ENCODE peak calls at places on chromosomes 12 and 14, in seven cellular contexts. S is HuH-7.5, G is cardiac muscle cell, I is GM10248, F is NCI-H446, T is SW480, V is tibial nerve. M is an unnamed sample.

GRCh38 chr14:61212546-61212945 is 68.6 kb downstream of the TMEM30B start:
- DNase-seq in S (no peak), G (no peak), I (no peak), F (no peak), T (no peak), V (no peak), M (no peak)

GRCh38 chr14:96225745-96226151 is 21.1 kb downstream of the BDKRB2 start:
- DNase-seq in S (no peak), G (peak; percentile 55), I (no peak), F (no peak), T (peak; percentile 30), V (no peak), M (no peak)

GRCh38 chr12:86675197-86675596 is 419.0 kb upstream of the MGAT4C start:
- DNase-seq in S (no peak), G (no peak), I (no peak), F (no peak), T (no peak), V (no peak), M (no peak)

GRCh38 chr12:108691995-108692808 is 39.1 kb downstream of the CORO1C start:
- DNase-seq in S (no peak), G (peak; percentile 71), I (no peak), F (peak; percentile 59), T (peak; percentile 24), V (no peak), M (peak; percentile 69)

GRCh38 chr14:89357655-89358297 is 59.3 kb downstream of the FOXN3 start:
- DNase-seq in S (no peak), G (no peak), I (no peak), F (no peak), T (no peak), V (no peak), M (no peak)

GRCh38 chr12:49098035-49098451 is 3.4 kb upstream of the DHH start:
- DNase-seq in S (peak; percentile 79), G (peak; percentile 69), I (peak; percentile 69), F (peak; percentile 36), T (no peak), V (no peak), M (peak; percentile 72)

GRCh38 chr12:88247241-88247643 is 105.1 kb downstream of the TMTC3 start:
- DNase-seq in S (no peak), G (no peak), I (no peak), F (no peak), T (no peak), V (no peak), M (no peak)

GRCh38 chr12:107635139-107635538 is 50.5 kb upstream of the PWP1 start:
- DNase-seq in S (no peak), G (peak; percentile 28), I (no peak), F (no peak), T (no peak), V (no peak), M (no peak)

GRCh38 chr12:7217475-7218069 is 28.1 kb downstream of the PEX5 start:
- DNase-seq in S (no peak), G (no peak), I (no peak), F (no peak), T (no peak), V (no peak), M (no peak)

GRCh38 chr12:121939190-121939589 is 20.8 kb downstream of the CFAP251 start:
- DNase-seq in S (no peak), G (no peak), I (no peak), F (no peak), T (peak; percentile 72), V (no peak), M (peak; percentile 40)

GRCh38 chr12:113766880-113767878 is 198.9 kb downstream of the RBM19 start:
- DNase-seq in S (no peak), G (no peak), I (no peak), F (no peak), T (peak; percentile 65), V (no peak), M (no peak)

GRCh38 chr12:92244036-92244435 is 98.4 kb upstream of the BTG1 start:
- DNase-seq in S (no peak), G (peak; percentile 8), I (no peak), F (peak; percentile 8), T (no peak), V (no peak), M (no peak)

GRCh38 chr12:15662303-15662980 is 126.7 kb downstream of the EPS8 start:
- DNase-seq in S (no peak), G (no peak), I (no peak), F (no peak), T (peak; percentile 6), V (no peak), M (no peak)

GRCh38 chr14:86574026-86574777 is 1044.3 kb downstream of the FLRT2 start:
- DNase-seq in S (no peak), G (no peak), I (no peak), F (no peak), T (no peak), V (no peak), M (no peak)

GRCh38 chr14:64625363-64626232 is 75.8 kb downstream of the PPP1R36 start:
- DNase-seq in S (no peak), G (no peak), I (no peak), F (no peak), T (no peak), V (no peak), M (no peak)

GRCh38 chr14:85535316-85535715 is 5.4 kb downstream of the FLRT2 start:
- DNase-seq in S (no peak), G (no peak), I (no peak), F (no peak), T (no peak), V (no peak), M (no peak)

GRCh38 chr12:9869307-9870161 is at the start of gene CLEC2B:
- DNase-seq in S (no peak), G (no peak), I (peak; percentile 16), F (no peak), T (peak; percentile 33), V (no peak), M (peak; percentile 43)

GRCh38 chr12:95169368-95169767 is 47.9 kb downstream of the FGD6 start:
- DNase-seq in S (peak; percentile 22), G (no peak), I (no peak), F (no peak), T (peak; percentile 80), V (no peak), M (no peak)

GRCh38 chr14:35366048-35366428 is 38.5 kb downstream of the NFKBIA start:
- DNase-seq in S (no peak), G (no peak), I (no peak), F (no peak), T (no peak), V (no peak), M (no peak)

GRCh38 chr14:94558842-94559241 is 2.4 kb upstream of the SERPINA4 start:
- DNase-seq in S (no peak), G (no peak), I (no peak), F (no peak), T (no peak), V (no peak), M (no peak)

GRCh38 chr14:57199911-57200310 is 68.8 kb downstream of the EXOC5 start:
- DNase-seq in S (no peak), G (no peak), I (no peak), F (no peak), T (no peak), V (no peak), M (no peak)

GRCh38 chr14:64572721-64573508 is 23.2 kb downstream of the PPP1R36 start:
- DNase-seq in S (no peak), G (no peak), I (no peak), F (no peak), T (no peak), V (no peak), M (no peak)

GRCh38 chr14:93648440-93649168 is 139.7 kb downstream of the PRIMA1 start:
- DNase-seq in S (peak; percentile 21), G (peak; percentile 30), I (no peak), F (peak; percentile 6), T (peak; percentile 70), V (no peak), M (no peak)